ENCODE peak calls at places on chromosomes 3 and 15, in nine cellular contexts. One of them, this sample, is unnamed.

GRCh38 chr3:122246214-122246613 is 62.7 kb downstream of the CASR start:
- DNase-seq in mucosa of descending colon: no peak
- DNase-seq in LHCN-M2: no peak
- DNase-seq in stimulated activated naive B cell treated with anti-CD40 and anti-IgM and Interleukin-4, amounts not matched to agents 10 μg/mL and 1 μg/mL and 100 μg/mL, for 72 hours: no peak
- DNase-seq in fibroblast of gingiva: peak
- DNase-seq in nucleus accumbens: no peak
- DNase-seq in CD8-positive, alpha-beta memory T cell: no peak
- DNase-seq in activated T-helper 1 cell treated with anti-CD3 and anti-CD28 coated beads, Interleukin-2, amount 50 U/mL, for 16 hours: no peak
- DNase-seq in EH: peak
- DNase-seq in this sample: no peak

GRCh38 chr15:68158046-68158628 is 47.0 kb downstream of the CALML4 start:
- DNase-seq in mucosa of descending colon: no peak
- DNase-seq in LHCN-M2: no peak
- DNase-seq in stimulated activated naive B cell treated with anti-CD40 and anti-IgM and Interleukin-4, amounts not matched to agents 10 μg/mL and 1 μg/mL and 100 μg/mL, for 72 hours: no peak
- DNase-seq in fibroblast of gingiva: peak
- DNase-seq in nucleus accumbens: no peak
- DNase-seq in CD8-positive, alpha-beta memory T cell: no peak
- DNase-seq in activated T-helper 1 cell treated with anti-CD3 and anti-CD28 coated beads, Interleukin-2, amount 50 U/mL, for 16 hours: no peak
- DNase-seq in EH: peak
- DNase-seq in this sample: no peak

GRCh38 chr3:67376416-67376815 is 278.0 kb downstream of the SUCLG2 start:
- DNase-seq in mucosa of descending colon: no peak
- DNase-seq in LHCN-M2: no peak
- DNase-seq in stimulated activated naive B cell treated with anti-CD40 and anti-IgM and Interleukin-4, amounts not matched to agents 10 μg/mL and 1 μg/mL and 100 μg/mL, for 72 hours: no peak
- DNase-seq in fibroblast of gingiva: no peak
- DNase-seq in nucleus accumbens: no peak
- DNase-seq in CD8-positive, alpha-beta memory T cell: no peak
- DNase-seq in activated T-helper 1 cell treated with anti-CD3 and anti-CD28 coated beads, Interleukin-2, amount 50 U/mL, for 16 hours: no peak
- DNase-seq in EH: no peak
- DNase-seq in this sample: no peak

GRCh38 chr3:73508330-73508954 is 116.3 kb downstream of the PDZRN3 start:
- DNase-seq in mucosa of descending colon: peak
- DNase-seq in LHCN-M2: peak
- DNase-seq in stimulated activated naive B cell treated with anti-CD40 and anti-IgM and Interleukin-4, amounts not matched to agents 10 μg/mL and 1 μg/mL and 100 μg/mL, for 72 hours: no peak
- DNase-seq in fibroblast of gingiva: peak
- DNase-seq in nucleus accumbens: peak
- DNase-seq in CD8-positive, alpha-beta memory T cell: no peak
- DNase-seq in activated T-helper 1 cell treated with anti-CD3 and anti-CD28 coated beads, Interleukin-2, amount 50 U/mL, for 16 hours: no peak
- DNase-seq in EH: peak
- DNase-seq in this sample: peak

GRCh38 chr3:30180305-30181275 is 425.8 kb upstream of the TGFBR2 start:
- DNase-seq in mucosa of descending colon: no peak
- DNase-seq in LHCN-M2: peak
- DNase-seq in stimulated activated naive B cell treated with anti-CD40 and anti-IgM and Interleukin-4, amounts not matched to agents 10 μg/mL and 1 μg/mL and 100 μg/mL, for 72 hours: no peak
- DNase-seq in fibroblast of gingiva: peak
- DNase-seq in nucleus accumbens: no peak
- DNase-seq in CD8-positive, alpha-beta memory T cell: no peak
- DNase-seq in activated T-helper 1 cell treated with anti-CD3 and anti-CD28 coated beads, Interleukin-2, amount 50 U/mL, for 16 hours: no peak
- DNase-seq in EH: no peak
- DNase-seq in this sample: no peak

GRCh38 chr15:68739390-68740075 is 81.2 kb downstream of the ANP32A start:
- DNase-seq in mucosa of descending colon: no peak
- DNase-seq in LHCN-M2: no peak
- DNase-seq in stimulated activated naive B cell treated with anti-CD40 and anti-IgM and Interleukin-4, amounts not matched to agents 10 μg/mL and 1 μg/mL and 100 μg/mL, for 72 hours: no peak
- DNase-seq in fibroblast of gingiva: no peak
- DNase-seq in nucleus accumbens: peak
- DNase-seq in CD8-positive, alpha-beta memory T cell: no peak
- DNase-seq in activated T-helper 1 cell treated with anti-CD3 and anti-CD28 coated beads, Interleukin-2, amount 50 U/mL, for 16 hours: no peak
- DNase-seq in EH: no peak
- DNase-seq in this sample: no peak

GRCh38 chr3:13509816-13510192 is 29.7 kb downstream of the HDAC11 start:
- DNase-seq in mucosa of descending colon: no peak
- DNase-seq in LHCN-M2: no peak
- DNase-seq in stimulated activated naive B cell treated with anti-CD40 and anti-IgM and Interleukin-4, amounts not matched to agents 10 μg/mL and 1 μg/mL and 100 μg/mL, for 72 hours: no peak
- DNase-seq in fibroblast of gingiva: no peak
- DNase-seq in nucleus accumbens: no peak
- DNase-seq in CD8-positive, alpha-beta memory T cell: no peak
- DNase-seq in activated T-helper 1 cell treated with anti-CD3 and anti-CD28 coated beads, Interleukin-2, amount 50 U/mL, for 16 hours: no peak
- DNase-seq in EH: no peak
- DNase-seq in this sample: no peak

GRCh38 chr15:45550436-45550835 is 27.9 kb upstream of the SLC30A4 start:
- DNase-seq in mucosa of descending colon: no peak
- DNase-seq in LHCN-M2: peak
- DNase-seq in stimulated activated naive B cell treated with anti-CD40 and anti-IgM and Interleukin-4, amounts not matched to agents 10 μg/mL and 1 μg/mL and 100 μg/mL, for 72 hours: no peak
- DNase-seq in fibroblast of gingiva: peak
- DNase-seq in nucleus accumbens: no peak
- DNase-seq in CD8-positive, alpha-beta memory T cell: no peak
- DNase-seq in activated T-helper 1 cell treated with anti-CD3 and anti-CD28 coated beads, Interleukin-2, amount 50 U/mL, for 16 hours: no peak
- DNase-seq in EH: peak
- DNase-seq in this sample: no peak

GRCh38 chr3:151283907-151284461 is 5.6 kb upstream of the P2RY14 start:
- DNase-seq in mucosa of descending colon: no peak
- DNase-seq in LHCN-M2: no peak
- DNase-seq in stimulated activated naive B cell treated with anti-CD40 and anti-IgM and Interleukin-4, amounts not matched to agents 10 μg/mL and 1 μg/mL and 100 μg/mL, for 72 hours: no peak
- DNase-seq in fibroblast of gingiva: peak
- DNase-seq in nucleus accumbens: no peak
- DNase-seq in CD8-positive, alpha-beta memory T cell: no peak
- DNase-seq in activated T-helper 1 cell treated with anti-CD3 and anti-CD28 coated beads, Interleukin-2, amount 50 U/mL, for 16 hours: no peak
- DNase-seq in EH: peak
- DNase-seq in this sample: no peak

GRCh38 chr3:140950154-140950553 is 8.5 kb downstream of the SLC25A36 start:
- DNase-seq in mucosa of descending colon: no peak
- DNase-seq in LHCN-M2: no peak
- DNase-seq in stimulated activated naive B cell treated with anti-CD40 and anti-IgM and Interleukin-4, amounts not matched to agents 10 μg/mL and 1 μg/mL and 100 μg/mL, for 72 hours: no peak
- DNase-seq in fibroblast of gingiva: no peak
- DNase-seq in nucleus accumbens: no peak
- DNase-seq in CD8-positive, alpha-beta memory T cell: no peak
- DNase-seq in activated T-helper 1 cell treated with anti-CD3 and anti-CD28 coated beads, Interleukin-2, amount 50 U/mL, for 16 hours: no peak
- DNase-seq in EH: no peak
- DNase-seq in this sample: no peak

GRCh38 chr15:77342767-77343166 is 77.1 kb downstream of the PEAK1 start:
- DNase-seq in mucosa of descending colon: no peak
- DNase-seq in LHCN-M2: no peak
- DNase-seq in stimulated activated naive B cell treated with anti-CD40 and anti-IgM and Interleukin-4, amounts not matched to agents 10 μg/mL and 1 μg/mL and 100 μg/mL, for 72 hours: no peak
- DNase-seq in fibroblast of gingiva: no peak
- DNase-seq in nucleus accumbens: no peak
- DNase-seq in CD8-positive, alpha-beta memory T cell: no peak
- DNase-seq in activated T-helper 1 cell treated with anti-CD3 and anti-CD28 coated beads, Interleukin-2, amount 50 U/mL, for 16 hours: no peak
- DNase-seq in EH: no peak
- DNase-seq in this sample: no peak

GRCh38 chr3:141302364-141303141 is 65.8 kb upstream of the ZBTB38 start:
- DNase-seq in mucosa of descending colon: no peak
- DNase-seq in LHCN-M2: peak
- DNase-seq in stimulated activated naive B cell treated with anti-CD40 and anti-IgM and Interleukin-4, amounts not matched to agents 10 μg/mL and 1 μg/mL and 100 μg/mL, for 72 hours: no peak
- DNase-seq in fibroblast of gingiva: peak
- DNase-seq in nucleus accumbens: no peak
- DNase-seq in CD8-positive, alpha-beta memory T cell: no peak
- DNase-seq in activated T-helper 1 cell treated with anti-CD3 and anti-CD28 coated beads, Interleukin-2, amount 50 U/mL, for 16 hours: no peak
- DNase-seq in EH: peak
- DNase-seq in this sample: no peak

GRCh38 chr3:51932471-51933370 is 9.0 kb downstream of the RRP9 start:
- DNase-seq in mucosa of descending colon: no peak
- DNase-seq in LHCN-M2: no peak
- DNase-seq in stimulated activated naive B cell treated with anti-CD40 and anti-IgM and Interleukin-4, amounts not matched to agents 10 μg/mL and 1 μg/mL and 100 μg/mL, for 72 hours: no peak
- DNase-seq in fibroblast of gingiva: no peak
- DNase-seq in nucleus accumbens: no peak
- DNase-seq in CD8-positive, alpha-beta memory T cell: no peak
- DNase-seq in activated T-helper 1 cell treated with anti-CD3 and anti-CD28 coated beads, Interleukin-2, amount 50 U/mL, for 16 hours: no peak
- DNase-seq in EH: no peak
- DNase-seq in this sample: no peak

GRCh38 chr3:168124791-168125190 is 29.1 kb upstream of the GOLIM4 start:
- DNase-seq in mucosa of descending colon: no peak
- DNase-seq in LHCN-M2: no peak
- DNase-seq in stimulated activated naive B cell treated with anti-CD40 and anti-IgM and Interleukin-4, amounts not matched to agents 10 μg/mL and 1 μg/mL and 100 μg/mL, for 72 hours: no peak
- DNase-seq in fibroblast of gingiva: no peak
- DNase-seq in nucleus accumbens: no peak
- DNase-seq in CD8-positive, alpha-beta memory T cell: no peak
- DNase-seq in activated T-helper 1 cell treated with anti-CD3 and anti-CD28 coated beads, Interleukin-2, amount 50 U/mL, for 16 hours: no peak
- DNase-seq in EH: no peak
- DNase-seq in this sample: no peak

GRCh38 chr15:77786956-77787355 is 154.2 kb upstream of the LINGO1 start:
- DNase-seq in mucosa of descending colon: no peak
- DNase-seq in LHCN-M2: no peak
- DNase-seq in stimulated activated naive B cell treated with anti-CD40 and anti-IgM and Interleukin-4, amounts not matched to agents 10 μg/mL and 1 μg/mL and 100 μg/mL, for 72 hours: no peak
- DNase-seq in fibroblast of gingiva: no peak
- DNase-seq in nucleus accumbens: no peak
- DNase-seq in CD8-positive, alpha-beta memory T cell: no peak
- DNase-seq in activated T-helper 1 cell treated with anti-CD3 and anti-CD28 coated beads, Interleukin-2, amount 50 U/mL, for 16 hours: no peak
- DNase-seq in EH: no peak
- DNase-seq in this sample: no peak

GRCh38 chr3:179486806-179487205 is 35.5 kb upstream of the GNB4 start:
- DNase-seq in mucosa of descending colon: no peak
- DNase-seq in LHCN-M2: no peak
- DNase-seq in stimulated activated naive B cell treated with anti-CD40 and anti-IgM and Interleukin-4, amounts not matched to agents 10 μg/mL and 1 μg/mL and 100 μg/mL, for 72 hours: no peak
- DNase-seq in fibroblast of gingiva: no peak
- DNase-seq in nucleus accumbens: no peak
- DNase-seq in CD8-positive, alpha-beta memory T cell: no peak
- DNase-seq in activated T-helper 1 cell treated with anti-CD3 and anti-CD28 coated beads, Interleukin-2, amount 50 U/mL, for 16 hours: no peak
- DNase-seq in EH: no peak
- DNase-seq in this sample: no peak

GRCh38 chr3:184039414-184039813 is 7.9 kb downstream of the HTR3D start:
- DNase-seq in mucosa of descending colon: no peak
- DNase-seq in LHCN-M2: no peak
- DNase-seq in stimulated activated naive B cell treated with anti-CD40 and anti-IgM and Interleukin-4, amounts not matched to agents 10 μg/mL and 1 μg/mL and 100 μg/mL, for 72 hours: no peak
- DNase-seq in fibroblast of gingiva: peak
- DNase-seq in nucleus accumbens: no peak
- DNase-seq in CD8-positive, alpha-beta memory T cell: no peak
- DNase-seq in activated T-helper 1 cell treated with anti-CD3 and anti-CD28 coated beads, Interleukin-2, amount 50 U/mL, for 16 hours: no peak
- DNase-seq in EH: no peak
- DNase-seq in this sample: no peak

GRCh38 chr15:81754078-81754477 is 291.7 kb downstream of the MEX3B start:
- DNase-seq in mucosa of descending colon: no peak
- DNase-seq in LHCN-M2: no peak
- DNase-seq in stimulated activated naive B cell treated with anti-CD40 and anti-IgM and Interleukin-4, amounts not matched to agents 10 μg/mL and 1 μg/mL and 100 μg/mL, for 72 hours: no peak
- DNase-seq in fibroblast of gingiva: no peak
- DNase-seq in nucleus accumbens: no peak
- DNase-seq in CD8-positive, alpha-beta memory T cell: no peak
- DNase-seq in activated T-helper 1 cell treated with anti-CD3 and anti-CD28 coated beads, Interleukin-2, amount 50 U/mL, for 16 hours: no peak
- DNase-seq in EH: no peak
- DNase-seq in this sample: no peak

This sample was measured in left colon.